ENCODE peak calls at places on chromosomes 1 and 21, in six cellular contexts. S, X, A, I, R and F are unnamed samples.

GRCh38 chr21:28429161-28429560 is 563.5 kb downstream of the LTN1 start:
- DNase-seq in S (no peak), X (no peak), A (no peak), I (no peak), R (no peak), F (no peak)

GRCh38 chr1:145720556-145720877 is 1.2 kb downstream of the CD160 start:
- DNase-seq in S (peak), X (peak), A (no peak), I (no peak), R (no peak), F (peak)

GRCh38 chr1:173148971-173149370 is 58.2 kb downstream of the TNFSF4 start:
- DNase-seq in S (peak), X (no peak), A (no peak), I (no peak), R (no peak), F (no peak)

GRCh38 chr1:248812736-248813425 is 12.8 kb downstream of the SH3BP5L start:
- DNase-seq in S (no peak), X (no peak), A (no peak), I (no peak), R (no peak), F (no peak)

GRCh38 chr1:20426923-20427322 is 59.1 kb downstream of the CAMK2N1 start:
- DNase-seq in S (peak), X (peak), A (no peak), I (no peak), R (no peak), F (peak)

GRCh38 chr1:204077979-204078696 is 5.2 kb downstream of the SOX13 start:
- DNase-seq in S (no peak), X (peak), A (no peak), I (peak), R (peak), F (peak)

GRCh38 chr1:41714613-41715389 is 203.9 kb downstream of the HIVEP3 start:
- DNase-seq in S (no peak), X (no peak), A (peak), I (no peak), R (no peak), F (no peak)

GRCh38 chr1:25829046-25829445 is 9.3 kb downstream of the MTFR1L start:
- DNase-seq in S (no peak), X (no peak), A (no peak), I (no peak), R (no peak), F (no peak)

GRCh38 chr21:25639922-25640670 is 1.0 kb downstream of the JAM2 start:
- DNase-seq in S (no peak), X (no peak), A (peak), I (peak), R (no peak), F (no peak)

GRCh38 chr1:37002898-37003297 is 31.4 kb downstream of the GRIK3 start:
- DNase-seq in S (no peak), X (no peak), A (no peak), I (no peak), R (no peak), F (no peak)

GRCh38 chr1:53771648-53772047 is 32.7 kb upstream of the GLIS1 start:
- DNase-seq in S (peak), X (no peak), A (no peak), I (no peak), R (no peak), F (no peak)

DNA sequence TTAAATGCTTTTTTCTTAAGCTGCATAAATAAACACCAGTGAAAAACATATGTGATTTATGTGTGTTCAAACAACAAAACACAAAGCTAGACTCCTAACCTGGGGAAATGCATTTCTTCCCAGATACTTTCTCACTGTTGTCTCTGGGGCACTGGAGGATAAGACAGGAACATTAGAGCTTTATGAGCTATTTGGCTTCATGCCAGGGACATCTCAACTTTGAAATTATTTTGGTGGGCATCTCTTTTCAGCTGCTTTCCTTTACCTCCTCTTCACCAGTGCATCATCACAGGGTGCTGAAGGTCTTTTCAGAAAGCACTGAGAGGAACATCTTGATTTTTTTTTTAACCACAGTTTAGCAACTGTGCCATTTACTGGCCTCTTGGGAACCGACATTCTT is 212.9 kb downstream of the DNM3 start:
- DNase-seq in S (peak), X (no peak), A (no peak), I (no peak), R (no peak), F (no peak)
- TF ChIP-seq CTCF in S (no peak), X (no peak), A (no peak), I (no peak), R (no peak), F (no peak)

GRCh38 chr1:178881950-178882349 is 11.1 kb upstream of the ANGPTL1 start:
- DNase-seq in S (no peak), X (no peak), A (no peak), I (no peak), R (no peak), F (no peak)

GRCh38 chr1:178886551-178886950 is 15.7 kb upstream of the ANGPTL1 start:
- DNase-seq in S (no peak), X (no peak), A (no peak), I (no peak), R (no peak), F (no peak)

DNA sequence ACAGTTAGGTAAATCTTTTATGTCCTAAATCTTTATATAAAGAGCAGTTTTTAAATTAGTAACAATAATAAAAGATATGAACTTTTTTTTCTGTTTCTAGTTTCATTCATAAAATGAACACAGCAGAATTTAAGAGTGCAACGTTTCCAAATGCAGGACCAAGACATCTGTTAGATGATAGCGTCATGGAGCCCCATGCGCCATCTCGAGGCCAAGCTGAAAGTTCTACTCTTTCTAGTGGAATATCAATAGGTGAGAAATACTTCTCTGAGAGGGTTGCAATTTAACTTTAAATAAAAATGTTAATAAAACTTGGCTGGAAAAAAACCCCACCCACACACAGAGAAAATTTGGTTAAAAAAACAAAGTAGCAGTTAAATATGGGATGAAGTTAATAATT is 15.0 kb upstream of the ANGPTL1 start:
- DNase-seq in S (peak), X (no peak), A (no peak), I (no peak), R (no peak), F (no peak)
- TF ChIP-seq CTCF in S (no peak), X (no peak), A (no peak), I (no peak), R (no peak), F (no peak)

GRCh38 chr1:201468844-201469644 is at the start of gene PHLDA3:
- DNase-seq in S (peak), X (peak), A (peak), I (peak), R (peak), F (peak)
- TF ChIP-seq CTCF in S (no peak), X (peak), A (peak), I (no peak), R (no peak), F (peak)

DNA sequence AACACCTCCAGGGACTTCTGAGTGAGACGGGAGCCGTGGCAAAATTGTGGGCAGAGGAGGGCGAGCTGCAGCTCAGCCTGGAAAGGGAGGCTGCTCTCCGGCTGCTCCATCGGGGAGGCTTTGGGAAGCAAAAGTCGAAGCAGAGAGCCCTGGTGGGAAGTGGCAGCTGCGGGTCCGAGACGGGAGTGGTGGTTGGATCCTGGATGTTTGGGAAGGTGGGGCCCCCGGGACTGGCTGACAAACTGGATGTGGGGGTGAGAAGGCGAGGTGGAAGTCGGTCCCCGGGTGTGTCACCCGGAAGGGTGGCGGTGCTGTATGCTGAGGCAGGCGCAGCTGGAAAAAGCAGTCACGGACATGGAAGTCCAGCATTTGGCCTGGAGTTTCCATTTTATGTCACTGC is 52.1 kb downstream of the KCNAB2 start:
- DNase-seq in S (no peak), X (no peak), A (no peak), I (no peak), R (peak), F (no peak)
- TF ChIP-seq CTCF in S (no peak), X (no peak), A (no peak), I (no peak), R (no peak), F (no peak)

DNA sequence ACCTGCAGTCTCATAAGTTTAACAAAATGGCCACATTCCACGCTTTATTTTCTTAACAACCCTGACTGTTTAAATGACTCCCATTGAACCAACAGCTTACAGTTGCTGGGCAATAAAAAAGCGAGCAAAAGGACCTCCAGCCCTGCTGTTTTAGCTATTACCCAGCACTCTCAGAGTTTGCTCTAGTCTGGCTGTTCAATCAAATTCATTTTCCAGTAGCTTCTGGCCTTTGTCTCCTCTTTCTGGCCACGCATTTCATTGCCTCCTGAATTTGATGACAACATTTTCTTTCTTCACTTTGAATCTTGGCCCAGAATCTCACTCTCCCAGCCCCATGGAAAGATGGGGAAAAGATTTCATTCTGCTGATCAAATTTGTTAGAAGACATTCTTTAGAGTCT is 44.1 kb upstream of the DOCK7 start:
- DNase-seq in S (no peak), X (no peak), A (no peak), I (no peak), R (no peak), F (no peak)
- TF ChIP-seq CTCF in S (no peak), X (no peak), A (no peak), I (no peak), R (no peak), F (no peak)

DNA sequence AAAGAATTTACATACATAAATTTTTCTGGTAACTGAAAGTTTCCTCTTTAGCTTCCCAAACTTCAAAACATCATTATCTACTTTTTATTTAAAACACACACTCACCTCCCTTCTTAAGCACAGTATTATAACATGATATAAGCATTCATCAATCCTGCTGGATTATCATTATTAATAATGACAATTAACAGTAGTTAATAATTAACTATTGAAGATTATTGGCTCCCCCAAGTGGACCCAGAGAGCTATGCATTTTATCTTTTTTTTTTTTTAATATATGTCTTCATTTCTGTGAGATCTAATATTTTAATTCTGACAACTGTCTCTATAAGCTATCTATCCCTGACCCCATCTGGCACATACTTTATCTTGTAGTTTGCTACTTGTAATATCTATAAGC is 252.1 kb upstream of the CACYBP start:
- DNase-seq in S (no peak), X (no peak), A (no peak), I (no peak), R (no peak), F (no peak)
- TF ChIP-seq CTCF in S (peak), X (peak), A (no peak), I (no peak), R (no peak), F (no peak)